ENCODE peak calls at places on chromosomes 3 and 15, in eight cellular contexts. E, N, S, O, D, J, T and B are unnamed samples.

GRCh38 chr3:68256635-68257034 is 602.2 kb upstream of the SUCLG2 start:
- DNase-seq in E (no peak), N (no peak), S (no peak), O (no peak), D (no peak), J (no peak), T (no peak), B (no peak)

GRCh38 chr15:39582286-39582976 is 1.6 kb downstream of the THBS1 start:
- DNase-seq in E (no peak), N (no peak), S (no peak), O (no peak), D (no peak), J (no peak), T (peak; percentile 65), B (no peak)

GRCh38 chr3:43970920-43971319 is 270.8 kb upstream of the TOPAZ1 start:
- DNase-seq in E (no peak), N (no peak), S (no peak), O (no peak), D (no peak), J (no peak), T (no peak), B (no peak)

GRCh38 chr3:4494807-4495200 is 1.7 kb downstream of the ITPR1 start:
- DNase-seq in E (no peak), N (no peak), S (no peak), O (no peak), D (no peak), J (no peak), T (no peak), B (no peak)

GRCh38 chr3:155334215-155334896 is 40.9 kb upstream of the STRIT1 start:
- DNase-seq in E (no peak), N (no peak), S (no peak), O (no peak), D (no peak), J (no peak), T (no peak), B (no peak)

GRCh38 chr3:161213644-161214043 is 7.5 kb upstream of the NMD3 start:
- DNase-seq in E (no peak), N (no peak), S (no peak), O (no peak), D (no peak), J (no peak), T (no peak), B (no peak)

GRCh38 chr15:69017978-69018377 is 3.5 kb downstream of the NOX5 start:
- DNase-seq in E (no peak), N (no peak), S (no peak), O (no peak), D (no peak), J (no peak), T (no peak), B (no peak)

GRCh38 chr3:111712294-111713180 is 117.4 kb upstream of the ZBED2 start:
- DNase-seq in E (no peak), N (no peak), S (peak; percentile 76), O (no peak), D (no peak), J (no peak), T (no peak), B (no peak)

GRCh38 chr15:81939604-81940440 is 106.0 kb downstream of the MEX3B start:
- DNase-seq in E (peak; percentile 30), N (no peak), S (no peak), O (no peak), D (no peak), J (no peak), T (peak; percentile 75), B (peak; percentile 81)

GRCh38 chr15:33960160-33960559 is 8.1 kb upstream of the CHRM5 start:
- DNase-seq in E (no peak), N (no peak), S (no peak), O (no peak), D (peak; percentile 9), J (no peak), T (no peak), B (no peak)

GRCh38 chr3:17742837-17743659 is 617 bp upstream of the TBC1D5 start:
- DNase-seq in E (no peak), N (no peak), S (no peak), O (no peak), D (no peak), J (no peak), T (no peak), B (no peak)

GRCh38 chr3:31197941-31198340 is 303.5 kb upstream of the GADL1 start:
- DNase-seq in E (no peak), N (no peak), S (no peak), O (no peak), D (no peak), J (no peak), T (peak; percentile 23), B (no peak)

GRCh38 chr3:54353547-54354339 is 231.4 kb downstream of the CACNA2D3 start:
- DNase-seq in E (no peak), N (no peak), S (no peak), O (no peak), D (no peak), J (no peak), T (no peak), B (no peak)

GRCh38 chr3:147655236-147655635 is 246.1 kb downstream of the ZIC1 start:
- DNase-seq in E (no peak), N (no peak), S (no peak), O (no peak), D (no peak), J (no peak), T (no peak), B (no peak)

GRCh38 chr3:133662256-133662773 is 574 bp upstream of the TOPBP1 start:
- DNase-seq in E (no peak), N (peak; percentile 6), S (no peak), O (no peak), D (peak; percentile 31), J (no peak), T (peak; percentile 19), B (no peak)

GRCh38 chr3:30557904-30558303 is 48.5 kb upstream of the TGFBR2 start:
- DNase-seq in E (no peak), N (no peak), S (no peak), O (no peak), D (no peak), J (no peak), T (no peak), B (no peak)

GRCh38 chr3:78941587-78941986 is 826.2 kb downstream of the ROBO1 start:
- DNase-seq in E (no peak), N (no peak), S (no peak), O (no peak), D (no peak), J (no peak), T (peak; percentile 93), B (no peak)

GRCh38 chr3:189978753-189979152 is 141.9 kb downstream of the P3H2 start:
- DNase-seq in E (no peak), N (no peak), S (no peak), O (no peak), D (no peak), J (no peak), T (no peak), B (no peak)

GRCh38 chr3:130976706-130977105 is 49.9 kb downstream of the ASTE1 start:
- DNase-seq in E (no peak), N (no peak), S (no peak), O (no peak), D (no peak), J (no peak), T (no peak), B (no peak)

GRCh38 chr3:49903451-49904424 is at the start of gene MST1R:
- DNase-seq in E (peak; percentile 56), N (peak; percentile 72), S (peak; percentile 77), O (peak; percentile 60), D (no peak), J (no peak), T (peak; percentile 59), B (no peak)

GRCh38 chr3:9970020-9970652 is 16.5 kb downstream of the EMC3 start:
- DNase-seq in E (no peak), N (no peak), S (no peak), O (no peak), D (no peak), J (no peak), T (peak; percentile 68), B (no peak)

GRCh38 chr3:47912006-47912504 is 104.2 kb downstream of the MAP4 start:
- DNase-seq in E (no peak), N (no peak), S (no peak), O (no peak), D (no peak), J (no peak), T (peak; percentile 8), B (no peak)

GRCh38 chr3:56042326-56042951 is 425.8 kb downstream of the ERC2 start:
- DNase-seq in E (peak; percentile 11), N (no peak), S (no peak), O (no peak), D (peak; percentile 10), J (peak; percentile 38), T (peak; percentile 73), B (peak; percentile 4)

GRCh38 chr3:168165390-168166269 is 69.9 kb upstream of the GOLIM4 start:
- DNase-seq in E (peak; percentile 45), N (peak; percentile 79), S (no peak), O (peak; percentile 11), D (peak; percentile 65), J (peak; percentile 74), T (peak; percentile 87), B (peak; percentile 35)

GRCh38 chr3:190491533-190492054 is 22.3 kb upstream of the IL1RAP start:
- DNase-seq in E (no peak), N (no peak), S (no peak), O (no peak), D (no peak), J (no peak), T (no peak), B (no peak)

GRCh38 chr15:47439870-47440155 is 277.5 kb upstream of the SEMA6D start:
- DNase-seq in E (no peak), N (no peak), S (no peak), O (no peak), D (no peak), J (no peak), T (no peak), B (no peak)

GRCh38 chr3:173588547-173588946 is 191.0 kb downstream of the NLGN1 start:
- DNase-seq in E (no peak), N (no peak), S (no peak), O (no peak), D (no peak), J (no peak), T (no peak), B (no peak)

GRCh38 chr3:55558316-55558715 is 71.2 kb upstream of the WNT5A start:
- DNase-seq in E (no peak), N (no peak), S (no peak), O (no peak), D (no peak), J (no peak), T (no peak), B (no peak)

GRCh38 chr15:99509686-99510461 is 55.9 kb upstream of the MEF2A start:
- DNase-seq in E (no peak), N (no peak), S (no peak), O (no peak), D (peak; percentile 39), J (peak; percentile 50), T (no peak), B (no peak)

GRCh38 chr15:95953032-95953431 is 377.5 kb upstream of the NR2F2 start:
- DNase-seq in E (no peak), N (no peak), S (no peak), O (no peak), D (no peak), J (no peak), T (no peak), B (no peak)

GRCh38 chr3:55484191-55484644 is 2.9 kb downstream of the WNT5A start:
- DNase-seq in E (peak; percentile 15), N (no peak), S (no peak), O (no peak), D (no peak), J (no peak), T (peak; percentile 66), B (no peak)

GRCh38 chr3:27976933-27977332 is 254.8 kb upstream of the EOMES start:
- DNase-seq in E (no peak), N (no peak), S (no peak), O (no peak), D (no peak), J (no peak), T (peak; percentile 60), B (no peak)

GRCh38 chr15:85583404-85584390 is 203.3 kb downstream of the AKAP13 start:
- DNase-seq in E (peak; percentile 21), N (peak; percentile 5), S (no peak), O (peak; percentile 23), D (no peak), J (no peak), T (no peak), B (peak; percentile 54)

GRCh38 chr3:66302288-66302687 is 81.5 kb downstream of the SLC25A26 start:
- DNase-seq in E (no peak), N (no peak), S (no peak), O (peak; percentile 5), D (no peak), J (no peak), T (peak; percentile 43), B (no peak)